ENCODE peak calls at places on chromosome 15, in six cellular contexts. One of them, this sample, is unnamed.

GRCh38 chr15:28021281-28022039 is 77.7 kb downstream of the OCA2 start:
- DNase-seq in GM12892: no peak
- DNase-seq in SK-N-SH: peak; percentile 96
- DNase-seq in HepG2: peak; percentile 83
- DNase-seq in GM12878: no peak
- DNase-seq in K562: peak; percentile 41
- DNase-seq in this sample: no peak

GRCh38 chr15:45121706-45122417 is 7.7 kb downstream of the DUOXA2 start:
- DNase-seq in GM12892: no peak
- DNase-seq in HepG2: peak; percentile 56
- DNase-seq in K562: no peak
- DNase-seq in GM12878: no peak
- DNase-seq in SK-N-SH: no peak
- DNase-seq in this sample: no peak

GRCh38 chr15:98903377-98904018 is 104.1 kb downstream of the PGPEP1L start:
- DNase-seq in K562: no peak
- DNase-seq in GM12878: no peak
- DNase-seq in HepG2: no peak
- DNase-seq in GM12892: no peak
- DNase-seq in SK-N-SH: no peak
- DNase-seq in this sample: no peak

GRCh38 chr15:41511331-41512077 is 2.1 kb downstream of the LTK start:
- DNase-seq in GM12892: no peak
- DNase-seq in SK-N-SH: no peak
- DNase-seq in K562: no peak
- DNase-seq in GM12878: no peak
- DNase-seq in HepG2: no peak
- DNase-seq in this sample: no peak

GRCh38 chr15:38536201-38536676 is 28.4 kb downstream of the RASGRP1 start:
- DNase-seq in GM12878: no peak
- DNase-seq in GM12892: no peak
- DNase-seq in HepG2: no peak
- DNase-seq in SK-N-SH: no peak
- DNase-seq in K562: no peak
- DNase-seq in this sample: no peak

GRCh38 chr15:68621535-68621934 is 42.7 kb downstream of the CORO2B start:
- DNase-seq in GM12892: no peak
- DNase-seq in GM12878: no peak
- DNase-seq in K562: no peak
- DNase-seq in SK-N-SH: no peak
- DNase-seq in HepG2: no peak
- DNase-seq in this sample: no peak

GRCh38 chr15:38474155-38474757 is 20.3 kb downstream of the FAM98B start:
- DNase-seq in HepG2: peak; percentile 63
- DNase-seq in GM12878: peak; percentile 33
- DNase-seq in K562: peak; percentile 55
- DNase-seq in SK-N-SH: peak; percentile 62
- DNase-seq in GM12892: no peak
- DNase-seq in this sample: no peak

GRCh38 chr15:70023769-70024491 is 73.8 kb downstream of the TLE3 start:
- DNase-seq in GM12878: no peak
- DNase-seq in SK-N-SH: no peak
- DNase-seq in HepG2: no peak
- DNase-seq in K562: no peak
- DNase-seq in GM12892: no peak
- DNase-seq in this sample: no peak

GRCh38 chr15:87743557-87743956 is 513.0 kb downstream of the NTRK3 start:
- DNase-seq in K562: no peak
- DNase-seq in GM12892: no peak
- DNase-seq in HepG2: no peak
- DNase-seq in SK-N-SH: no peak
- DNase-seq in GM12878: no peak
- DNase-seq in this sample: no peak

GRCh38 chr15:35000511-35000910 is 12.4 kb upstream of the ZNF770 start:
- DNase-seq in GM12878: no peak
- DNase-seq in GM12892: no peak
- DNase-seq in K562: no peak
- DNase-seq in HepG2: no peak
- DNase-seq in SK-N-SH: no peak
- DNase-seq in this sample: no peak

GRCh38 chr15:76127880-76128279 is 68.1 kb downstream of the TMEM266 start:
- DNase-seq in GM12892: no peak
- DNase-seq in GM12878: no peak
- DNase-seq in HepG2: no peak
- DNase-seq in K562: no peak
- DNase-seq in SK-N-SH: no peak
- DNase-seq in this sample: no peak

GRCh38 chr15:29568840-29569532 is 253.3 kb downstream of the TJP1 start:
- DNase-seq in HepG2: peak; percentile 23
- DNase-seq in SK-N-SH: peak; percentile 59
- DNase-seq in GM12878: no peak
- DNase-seq in GM12892: no peak
- DNase-seq in K562: no peak
- DNase-seq in this sample: no peak

GRCh38 chr15:73749533-73749932 is 3.6 kb downstream of the INSYN1 start:
- DNase-seq in GM12892: no peak
- DNase-seq in GM12878: no peak
- DNase-seq in HepG2: no peak
- DNase-seq in K562: no peak
- DNase-seq in SK-N-SH: no peak
- DNase-seq in this sample: no peak

GRCh38 chr15:96720656-96721055 is 390.2 kb downstream of the NR2F2 start:
- DNase-seq in K562: no peak
- DNase-seq in SK-N-SH: no peak
- DNase-seq in GM12878: no peak
- DNase-seq in GM12892: no peak
- DNase-seq in HepG2: no peak
- DNase-seq in this sample: no peak

GRCh38 chr15:66498501-66499386 is 1.2 kb upstream of the SNAPC5 start:
- DNase-seq in K562: no peak
- DNase-seq in GM12892: no peak
- DNase-seq in HepG2: peak; percentile 15
- DNase-seq in SK-N-SH: peak; percentile 34
- DNase-seq in GM12878: no peak
- DNase-seq in this sample: no peak

GRCh38 chr15:66603301-66604179 is 37.7 kb upstream of the LCTL start:
- DNase-seq in K562: peak; percentile 78
- DNase-seq in HepG2: peak; percentile 40
- DNase-seq in GM12878: no peak
- DNase-seq in GM12892: peak; percentile 53
- DNase-seq in SK-N-SH: peak; percentile 86
- DNase-seq in this sample: peak; percentile 61

GRCh38 chr15:67843571-67844387 is 3.9 kb upstream of the RNU6-1 start:
- DNase-seq in GM12878: no peak
- DNase-seq in GM12892: no peak
- DNase-seq in HepG2: peak; percentile 87
- DNase-seq in K562: peak; percentile 30
- DNase-seq in SK-N-SH: no peak
- DNase-seq in this sample: no peak

DNA sequence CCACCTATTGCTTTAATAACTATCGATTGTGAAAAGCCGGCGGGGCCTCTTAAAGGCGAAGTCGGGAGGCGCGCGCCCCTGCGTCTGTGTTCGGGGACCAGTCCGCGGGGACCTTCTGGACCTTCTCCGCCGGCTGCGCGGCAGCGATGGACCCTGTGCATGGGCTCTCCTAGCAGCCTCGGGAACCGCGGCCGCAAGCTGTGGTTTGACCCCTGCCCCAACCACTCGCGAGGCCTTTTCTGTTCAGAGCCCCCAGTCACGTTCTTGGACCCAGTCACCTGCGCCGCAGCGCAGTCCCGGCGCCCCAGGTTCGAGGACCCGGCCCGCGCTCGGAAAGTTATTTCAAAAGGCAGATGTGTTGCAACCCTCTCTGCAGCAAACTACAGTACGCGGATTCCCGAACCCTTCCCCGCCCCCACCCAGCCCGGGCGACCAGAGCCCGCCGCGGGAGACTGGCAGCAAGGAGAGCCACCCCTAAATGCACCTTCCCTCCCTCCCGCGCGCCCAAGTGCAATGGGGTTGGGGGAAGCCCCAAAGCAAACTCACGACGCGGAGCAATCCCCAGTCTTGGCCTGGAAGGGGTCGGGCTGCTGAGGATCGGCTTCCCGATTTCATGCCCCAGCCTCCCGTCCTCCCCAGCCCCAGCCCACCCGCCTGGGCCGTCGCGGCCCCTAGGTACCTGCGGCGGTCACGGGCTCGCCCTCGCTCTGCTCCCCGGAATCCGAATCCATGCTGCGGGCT is 671 bp downstream of the TNFAIP8L3 start:
- DNase-seq in K562: no peak
- DNase-seq in GM12878: no peak
- DNase-seq in SK-N-SH: peak; percentile 62
- DNase-seq in HepG2: peak; percentile 40
- DNase-seq in GM12892: no peak
- DNase-seq in this sample: peak; percentile 42
- TF ChIP-seq TAF1 in K562: no peak
- TF ChIP-seq TAF1 in GM12878: no peak
- TF ChIP-seq TAF1 in SK-N-SH: no peak
- TF ChIP-seq TAF1 in HepG2: no peak
- TF ChIP-seq TAF1 in GM12892: no peak
- TF ChIP-seq TAF1 in this sample: no peak

DNA sequence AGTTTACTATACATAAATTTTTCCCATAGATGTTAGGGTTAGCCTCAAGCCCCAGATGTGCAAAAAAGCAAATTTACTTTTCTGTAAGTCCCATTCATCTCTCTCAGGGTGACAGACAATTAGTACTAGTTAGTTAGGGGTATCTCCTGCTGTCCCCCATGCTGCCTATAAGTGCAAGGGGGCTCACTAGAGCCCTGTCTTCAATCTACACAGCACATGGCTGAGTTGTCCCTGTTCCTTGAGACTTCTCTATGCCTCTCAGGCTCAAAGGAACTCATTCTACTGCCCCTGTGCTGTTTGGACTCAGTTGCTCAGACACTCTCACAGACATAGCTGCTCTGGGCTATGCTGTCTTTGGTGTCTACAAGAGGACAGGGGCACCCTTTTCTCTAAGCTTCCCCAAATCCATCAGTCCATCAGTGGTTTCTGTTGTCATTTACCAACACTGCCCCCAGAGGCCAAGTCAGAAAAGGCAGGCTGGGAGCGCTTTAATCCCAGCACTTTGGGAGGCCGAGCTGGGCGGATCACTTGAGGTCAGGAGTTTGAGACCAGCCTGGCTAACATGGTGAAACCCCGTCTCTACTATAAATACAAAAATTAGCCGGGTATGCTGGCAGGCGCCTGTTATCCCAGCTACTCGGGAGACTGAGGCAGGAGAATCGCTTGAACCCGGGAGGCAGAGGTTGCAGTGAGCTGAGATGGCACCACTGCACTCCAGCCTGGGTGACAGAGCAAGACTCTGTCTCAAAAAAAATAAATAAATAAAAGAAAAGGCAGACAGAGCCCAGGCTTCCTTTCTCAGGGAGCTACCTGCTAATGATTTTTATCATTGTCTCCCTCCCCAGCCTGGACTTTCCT is 31.4 kb upstream of the PRTG start:
- DNase-seq in HepG2: peak; percentile 33
- DNase-seq in SK-N-SH: peak; percentile 53
- DNase-seq in GM12892: peak; percentile 28
- DNase-seq in K562: peak; percentile 58
- DNase-seq in GM12878: no peak
- DNase-seq in this sample: peak; percentile 30
- TF ChIP-seq TAF1 in HepG2: no peak
- TF ChIP-seq TAF1 in SK-N-SH: no peak
- TF ChIP-seq TAF1 in GM12892: no peak
- TF ChIP-seq TAF1 in K562: no peak
- TF ChIP-seq TAF1 in GM12878: no peak
- TF ChIP-seq TAF1 in this sample: no peak

GRCh38 chr15:78907577-78907976 is 34.9 kb downstream of the MORF4L1 start:
- DNase-seq in HepG2: peak; percentile 31
- DNase-seq in SK-N-SH: peak; percentile 62
- DNase-seq in GM12878: no peak
- DNase-seq in K562: peak; percentile 41
- DNase-seq in GM12892: no peak
- DNase-seq in this sample: no peak

GRCh38 chr15:78910836-78911235 is 34.0 kb downstream of the CTSH start:
- DNase-seq in HepG2: no peak
- DNase-seq in GM12892: no peak
- DNase-seq in GM12878: no peak
- DNase-seq in K562: no peak
- DNase-seq in SK-N-SH: no peak
- DNase-seq in this sample: no peak

GRCh38 chr15:78909160-78909695 is 35.6 kb downstream of the CTSH start:
- DNase-seq in HepG2: no peak
- DNase-seq in GM12878: no peak
- DNase-seq in K562: no peak
- DNase-seq in GM12892: no peak
- DNase-seq in SK-N-SH: no peak
- DNase-seq in this sample: no peak

GRCh38 chr15:78913012-78913411 is 31.8 kb downstream of the CTSH start:
- DNase-seq in GM12892: no peak
- DNase-seq in K562: no peak
- DNase-seq in HepG2: no peak
- DNase-seq in GM12878: no peak
- DNase-seq in SK-N-SH: no peak
- DNase-seq in this sample: no peak

DNA sequence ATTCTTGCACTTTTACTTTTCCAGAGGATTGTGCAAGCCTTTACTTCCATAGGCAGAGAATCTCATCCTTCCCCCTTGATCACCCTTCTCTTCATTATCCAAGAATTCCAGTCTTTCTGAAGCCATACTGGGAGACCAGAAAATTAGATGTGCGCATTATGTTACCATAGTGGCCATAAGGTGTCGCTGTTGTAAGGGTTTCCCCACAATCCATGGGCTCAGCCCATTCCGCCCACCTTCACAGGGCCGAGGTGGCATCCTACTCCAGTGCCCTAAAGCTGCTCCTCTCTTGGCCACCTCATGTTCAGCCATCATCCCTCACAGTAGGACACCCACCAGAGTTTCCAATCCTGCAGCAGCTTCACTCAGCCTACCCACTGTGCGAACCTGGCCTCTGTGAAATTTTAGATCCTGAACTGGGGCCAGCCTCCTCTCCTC is 35.0 kb downstream of the CTSH start:
- DNase-seq in SK-N-SH: peak; percentile 72
- DNase-seq in GM12892: no peak
- DNase-seq in GM12878: peak; percentile 26
- DNase-seq in K562: peak; percentile 60
- DNase-seq in HepG2: peak; percentile 42
- DNase-seq in this sample: no peak
- TF ChIP-seq TAF1 in SK-N-SH: no peak
- TF ChIP-seq TAF1 in GM12892: no peak
- TF ChIP-seq TAF1 in GM12878: no peak
- TF ChIP-seq TAF1 in K562: no peak
- TF ChIP-seq TAF1 in HepG2: no peak
- TF ChIP-seq TAF1 in this sample: no peak

DNA sequence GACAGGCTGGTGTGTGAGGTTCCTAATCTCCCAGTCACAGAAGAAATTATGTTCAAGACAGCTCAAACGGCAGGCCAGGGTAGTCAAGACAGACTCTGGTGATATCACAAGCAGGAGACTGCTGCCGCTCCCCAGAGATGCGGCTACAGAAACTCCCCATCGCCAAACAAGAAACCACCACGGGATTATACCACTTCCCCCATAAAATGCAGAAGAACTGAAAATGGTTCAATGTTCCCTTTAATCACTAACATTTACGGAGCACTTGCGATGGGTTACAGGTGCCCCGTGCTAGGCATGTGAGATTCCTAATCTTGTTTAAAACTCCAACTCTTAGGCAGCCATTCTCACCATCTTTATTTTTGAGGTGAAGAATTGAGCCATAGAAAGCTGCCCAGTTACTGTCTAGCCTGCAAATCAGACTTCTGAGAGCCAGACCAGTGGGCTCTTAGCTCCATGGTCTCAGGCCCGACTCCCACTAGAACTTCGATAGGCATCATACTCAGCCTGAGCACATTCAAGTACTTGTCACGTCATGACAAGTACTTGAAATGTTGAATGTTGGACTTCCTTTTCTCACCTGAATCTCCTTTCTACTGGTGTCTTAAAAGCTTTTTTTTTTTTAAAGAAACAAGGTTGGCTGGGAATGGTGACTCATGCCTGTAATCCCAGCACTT is 58.4 kb downstream of the TBC1D2B start:
- DNase-seq in K562: no peak
- DNase-seq in GM12878: no peak
- DNase-seq in SK-N-SH: no peak
- DNase-seq in HepG2: no peak
- DNase-seq in GM12892: no peak
- DNase-seq in this sample: no peak
- TF ChIP-seq TAF1 in K562: no peak
- TF ChIP-seq TAF1 in GM12878: no peak
- TF ChIP-seq TAF1 in SK-N-SH: no peak
- TF ChIP-seq TAF1 in HepG2: no peak
- TF ChIP-seq TAF1 in GM12892: no peak
- TF ChIP-seq TAF1 in this sample: no peak